ENCODE peak calls at places on chromosomes 4 and X, in seven cellular contexts. A is SK-N-SH, H is mammary epithelial cell, T is IMR-90, G is colonic mucosa, Z is PC-3, L is endothelial cell of umbilical vein. Y is an unnamed sample.

GRCh38 chrX:48648299-48648698 is 35.3 kb upstream of the WAS start:
- DNase-seq in A (peak), H (no peak), T (peak), G (peak), Z (peak), L (peak), Y (peak)

GRCh38 chr4:96164814-96165351 is 325.0 kb downstream of the PDHA2 start:
- DNase-seq in A (no peak), H (peak), T (peak), G (no peak), Z (peak), L (no peak), Y (no peak)

GRCh38 chr4:3821580-3822229 is 55.5 kb downstream of the ADRA2C start:
- DNase-seq in A (no peak), H (no peak), T (no peak), G (no peak), Z (no peak), L (no peak), Y (no peak)

GRCh38 chr4:98568896-98569663 is 89.3 kb downstream of the TSPAN5 start:
- DNase-seq in A (no peak), H (no peak), T (no peak), G (no peak), Z (no peak), L (peak), Y (no peak)

GRCh38 chr4:31045724-31046318 is 325.7 kb downstream of the PCDH7 start:
- DNase-seq in A (no peak), H (peak), T (peak), G (no peak), Z (peak), L (peak), Y (peak)

GRCh38 chrX:19382500-19383145 is 38.9 kb downstream of the PDHA1 start:
- DNase-seq in A (peak), H (peak), T (peak), G (peak), Z (peak), L (peak), Y (peak)

GRCh38 chrX:69298466-69299140 is 133.3 kb upstream of the PJA1 start:
- DNase-seq in A (no peak), H (peak), T (peak), G (no peak), Z (no peak), L (no peak), Y (no peak)

GRCh38 chrX:68072016-68072415 is 361.3 kb downstream of the OPHN1 start:
- DNase-seq in A (no peak), H (peak), T (peak), G (no peak), Z (peak), L (peak), Y (no peak)

GRCh38 chr4:153483432-153484418 is 17.6 kb downstream of the TMEM131L start:
- DNase-seq in A (no peak), H (no peak), T (peak), G (no peak), Z (no peak), L (peak), Y (no peak)

GRCh38 chr4:128548381-128548780 is 260.8 kb upstream of the PGRMC2 start:
- DNase-seq in A (no peak), H (no peak), T (no peak), G (no peak), Z (no peak), L (no peak), Y (no peak)

GRCh38 chr4:110533940-110534339 is 58.0 kb downstream of the ENPEP start:
- DNase-seq in A (no peak), H (peak), T (peak), G (no peak), Z (peak), L (peak), Y (no peak)

GRCh38 chr4:36568575-36568974 is 287.2 kb downstream of the DTHD1 start:
- DNase-seq in A (no peak), H (peak), T (no peak), G (no peak), Z (no peak), L (no peak), Y (no peak)

GRCh38 chr4:88613417-88613875 is 21.2 kb downstream of the HERC3 start:
- DNase-seq in A (no peak), H (no peak), T (no peak), G (no peak), Z (no peak), L (peak), Y (no peak)

GRCh38 chr4:173397604-173398003 is 1.3 kb downstream of the SCRG1 start:
- DNase-seq in A (no peak), H (no peak), T (no peak), G (no peak), Z (no peak), L (no peak), Y (no peak)

GRCh38 chrX:68838571-68838910 is 9.7 kb downstream of the EFNB1 start:
- DNase-seq in A (no peak), H (no peak), T (no peak), G (peak), Z (no peak), L (no peak), Y (no peak)

GRCh38 chrX:131918839-131919238 is 104.3 kb upstream of the STK26 start:
- DNase-seq in A (no peak), H (peak), T (no peak), G (no peak), Z (no peak), L (no peak), Y (no peak)

GRCh38 chr4:69843932-69844331 is 16.0 kb downstream of the SULT1E1 start:
- DNase-seq in A (no peak), H (no peak), T (no peak), G (no peak), Z (no peak), L (no peak), Y (no peak)

GRCh38 chr4:168744021-168744420 is 247.2 kb downstream of the PALLD start:
- DNase-seq in A (no peak), H (no peak), T (peak), G (no peak), Z (peak), L (peak), Y (no peak)

GRCh38 chr4:174764105-174764729 is 64.8 kb downstream of the GLRA3 start:
- DNase-seq in A (peak), H (peak), T (peak), G (no peak), Z (peak), L (peak), Y (no peak)

GRCh38 chr4:5885733-5886132 is 7.2 kb downstream of the CRMP1 start:
- DNase-seq in A (no peak), H (no peak), T (no peak), G (no peak), Z (no peak), L (no peak), Y (no peak)

GRCh38 chr4:120399846-120400245 is 333.2 kb upstream of the MAD2L1 start:
- DNase-seq in A (no peak), H (no peak), T (no peak), G (no peak), Z (no peak), L (no peak), Y (no peak)

GRCh38 chr4:32858971-32859370 is 2138.8 kb downstream of the PCDH7 start:
- DNase-seq in A (no peak), H (peak), T (peak), G (no peak), Z (peak), L (no peak), Y (no peak)

GRCh38 chr4:184688447-184688846 is 38.9 kb downstream of the PRIMPOL start:
- DNase-seq in A (no peak), H (peak), T (peak), G (no peak), Z (peak), L (peak), Y (peak)

GRCh38 chr4:3204021-3204431 is 44.9 kb upstream of the MSANTD1 start:
- DNase-seq in A (no peak), H (no peak), T (peak), G (no peak), Z (no peak), L (no peak), Y (no peak)

GRCh38 chr4:7635435-7635834 is 200.7 kb upstream of the PSAPL1 start:
- DNase-seq in A (no peak), H (no peak), T (no peak), G (no peak), Z (no peak), L (no peak), Y (no peak)

GRCh38 chr4:86595426-86595805 is 1.3 kb downstream of the PTPN13 start:
- DNase-seq in A (peak), H (peak), T (peak), G (no peak), Z (peak), L (peak), Y (no peak)

GRCh38 chr4:38128478-38129451 is 168.6 kb downstream of the PTTG2 start:
- DNase-seq in A (no peak), H (peak), T (peak), G (peak), Z (peak), L (no peak), Y (peak)

GRCh38 chr4:84647307-84647884 is 64.5 kb downstream of the CDS1 start:
- DNase-seq in A (no peak), H (no peak), T (no peak), G (no peak), Z (no peak), L (no peak), Y (peak)

GRCh38 chrX:40644175-40644574 is 3.2 kb downstream of the CXorf38 start:
- DNase-seq in A (no peak), H (no peak), T (peak), G (no peak), Z (no peak), L (peak), Y (no peak)

GRCh38 chrX:65493431-65493830 is 41.2 kb downstream of the LAS1L start:
- DNase-seq in A (no peak), H (no peak), T (no peak), G (no peak), Z (no peak), L (no peak), Y (no peak)

GRCh38 chrX:102745513-102746133 is 25.1 kb downstream of the GPRASP3 start:
- DNase-seq in A (peak), H (no peak), T (no peak), G (no peak), Z (no peak), L (no peak), Y (peak)

GRCh38 chr4:98148856-98149255 is 5.6 kb upstream of the STPG2 start:
- DNase-seq in A (no peak), H (no peak), T (no peak), G (no peak), Z (peak), L (no peak), Y (no peak)

GRCh38 chrX:352582-353314 is 34.0 kb downstream of the PPP2R3B start:
- DNase-seq in A (no peak), H (no peak), T (no peak), G (no peak), Z (no peak), L (no peak), Y (no peak)

GRCh38 chr4:145417348-145418130 is 64.1 kb upstream of the SMAD1 start:
- DNase-seq in A (no peak), H (no peak), T (no peak), G (no peak), Z (no peak), L (no peak), Y (no peak)

GRCh38 chrX:149074429-149074828 is 430.7 kb downstream of the IDS start:
- DNase-seq in A (no peak), H (no peak), T (no peak), G (no peak), Z (no peak), L (no peak), Y (no peak)

GRCh38 chr4:80184053-80184790 is 13.1 kb upstream of the PRDM8 start:
- DNase-seq in A (peak), H (peak), T (peak), G (peak), Z (peak), L (peak), Y (peak)

GRCh38 chrX:10882484-10882883 is 228.6 kb upstream of the HCCS start:
- DNase-seq in A (no peak), H (no peak), T (no peak), G (no peak), Z (no peak), L (no peak), Y (no peak)

DNA sequence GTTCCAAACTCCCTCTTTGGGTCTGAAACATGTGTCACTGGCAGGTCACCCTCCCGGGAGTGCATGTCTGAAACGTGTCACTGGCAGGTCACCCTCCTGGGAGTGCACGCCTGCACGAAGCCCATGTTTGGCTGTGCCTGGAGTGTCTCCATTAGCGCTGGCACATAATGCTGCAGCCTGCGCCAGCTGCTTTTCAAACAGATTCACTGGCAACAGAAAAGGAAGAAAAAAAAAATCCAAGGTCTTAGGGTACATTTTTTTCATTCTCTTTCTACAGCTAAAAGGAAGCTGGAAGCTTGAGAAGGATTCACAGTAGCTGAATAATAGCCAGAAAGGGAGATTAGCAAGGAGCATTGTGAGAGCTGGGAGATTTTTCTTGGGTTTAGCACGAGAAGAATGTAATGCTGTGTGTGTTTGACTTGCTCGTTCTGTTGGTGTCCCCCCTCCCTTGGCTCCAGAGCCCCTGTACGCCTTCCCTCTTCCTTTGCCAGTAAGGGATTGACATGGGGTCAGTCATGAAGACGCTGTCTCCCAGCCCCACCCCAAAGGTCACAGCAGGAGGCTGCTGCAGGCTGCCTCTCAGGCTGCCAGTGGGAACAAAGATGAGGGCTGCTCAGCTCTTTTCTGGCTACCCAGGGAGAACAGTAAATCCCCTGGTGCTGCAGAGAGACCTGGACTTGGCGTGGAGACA is 39.1 kb upstream of the TLR3 start:
- DNase-seq in A (peak), H (no peak), T (peak), G (peak), Z (no peak), L (peak), Y (peak)
- H3K9ac ChIP-seq in A (no peak), H (no peak), T (no peak), G (no peak), Z (no peak), L (peak), Y (no peak)

DNA sequence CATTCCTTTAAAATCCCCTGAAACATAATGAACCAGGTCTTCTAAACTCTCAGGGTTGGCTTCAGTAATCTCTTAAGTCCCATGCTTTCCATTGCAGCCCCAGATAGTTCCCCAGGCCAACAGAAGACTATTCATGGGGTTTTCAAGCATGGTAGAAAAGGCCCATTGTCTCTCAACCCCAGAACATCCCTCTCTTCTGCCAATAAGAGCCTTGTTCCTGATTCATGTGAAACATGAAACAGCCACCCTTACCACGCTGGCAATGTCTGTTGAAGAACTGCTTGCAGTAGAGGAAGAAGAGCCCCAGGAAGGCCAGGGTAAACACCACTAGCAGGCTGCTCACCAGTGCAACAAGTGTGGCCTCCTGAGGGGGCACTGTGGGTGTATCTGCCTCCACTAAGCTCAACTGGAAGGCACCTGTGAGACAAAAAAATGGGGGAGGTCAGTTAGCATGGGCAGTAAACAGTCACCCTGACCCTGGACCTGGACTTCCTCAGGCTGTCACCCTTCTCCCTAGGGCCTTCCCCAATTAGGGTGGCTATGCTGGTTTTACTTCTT is 36.4 kb downstream of the EDA2R start:
- DNase-seq in A (no peak), H (no peak), T (no peak), G (no peak), Z (no peak), L (no peak), Y (peak)
- H3K27ac ChIP-seq in A (no peak), H (no peak), T (no peak), G (no peak), Z (no peak), L (no peak), Y (no peak)

GRCh38 chr4:133147922-133148689 is 988 bp upstream of the PCDH10 start:
- DNase-seq in A (peak), H (no peak), T (peak), G (no peak), Z (peak), L (peak), Y (peak)

GRCh38 chr4:133149364-133149695 is 236 bp downstream of the PCDH10 start:
- DNase-seq in A (no peak), H (no peak), T (no peak), G (no peak), Z (no peak), L (no peak), Y (no peak)

GRCh38 chr4:133149932-133150642 is 993 bp downstream of the PCDH10 start:
- DNase-seq in A (no peak), H (no peak), T (no peak), G (no peak), Z (no peak), L (peak), Y (no peak)

GRCh38 chr4:133147365-133147821 is 1.7 kb upstream of the PCDH10 start:
- DNase-seq in A (no peak), H (no peak), T (no peak), G (no peak), Z (peak), L (peak), Y (peak)

GRCh38 chr4:133148690-133149363 is at the start of gene PCDH10:
- DNase-seq in A (peak), H (peak), T (peak), G (peak), Z (peak), L (peak), Y (peak)
- H3K9ac ChIP-seq in A (no peak), H (no peak), T (no peak), G (no peak), Z (peak), L (peak), Y (peak)

GRCh38 chrX:39336709-39337294 is 535.5 kb downstream of the MID1IP1 start:
- DNase-seq in A (no peak), H (no peak), T (no peak), G (no peak), Z (no peak), L (peak), Y (no peak)

GRCh38 chrX:39338583-39338982 is 537.3 kb downstream of the MID1IP1 start:
- DNase-seq in A (no peak), H (no peak), T (no peak), G (no peak), Z (no peak), L (no peak), Y (no peak)

GRCh38 chrX:39337461-39337860 is 536.2 kb downstream of the MID1IP1 start:
- DNase-seq in A (no peak), H (no peak), T (no peak), G (no peak), Z (no peak), L (no peak), Y (no peak)

GRCh38 chrX:39331062-39331704 is 529.9 kb downstream of the MID1IP1 start:
- DNase-seq in A (no peak), H (no peak), T (no peak), G (no peak), Z (no peak), L (no peak), Y (no peak)

DNA sequence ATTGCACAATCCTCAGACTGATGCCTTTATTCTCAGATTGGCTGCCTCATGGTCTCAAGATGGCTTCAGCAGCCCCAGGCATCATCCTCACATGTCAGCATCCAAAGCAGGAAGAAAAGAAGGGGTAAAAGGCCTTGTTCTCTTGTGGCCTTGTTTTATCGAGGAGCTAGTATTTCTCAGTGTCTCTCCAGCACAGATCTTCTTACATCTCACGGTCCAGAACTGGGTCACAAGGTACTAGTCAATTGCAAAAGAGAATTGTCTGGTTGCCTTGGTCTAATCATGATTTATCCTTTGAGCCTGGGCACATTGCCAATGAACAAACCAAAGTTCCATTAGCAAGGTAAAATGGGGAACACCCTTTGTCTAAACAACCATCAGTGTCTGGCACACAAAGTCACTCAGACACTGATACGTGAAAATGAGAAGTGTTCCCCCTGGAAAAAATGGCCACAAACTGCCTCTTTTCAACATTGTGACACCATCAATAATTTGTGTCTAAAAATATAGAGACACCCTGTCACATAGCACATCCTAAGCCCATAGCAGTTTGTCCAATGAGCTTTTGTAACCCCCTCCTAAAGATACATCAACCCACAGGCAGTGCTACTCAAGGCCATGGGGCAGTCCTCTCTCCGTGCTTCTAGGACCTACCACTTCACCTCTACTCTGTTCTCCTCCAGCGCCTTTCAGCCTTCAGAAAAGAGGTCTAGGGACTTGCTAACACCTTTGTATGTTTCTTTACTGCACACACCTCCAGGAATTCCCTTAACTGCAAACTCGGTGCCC is 534.4 kb downstream of the MID1IP1 start:
- DNase-seq in A (no peak), H (no peak), T (no peak), G (peak), Z (no peak), L (no peak), Y (no peak)
- H3K27ac ChIP-seq in A (no peak), H (no peak), T (no peak), G (no peak), Z (no peak), L (no peak), Y (no peak)

DNA sequence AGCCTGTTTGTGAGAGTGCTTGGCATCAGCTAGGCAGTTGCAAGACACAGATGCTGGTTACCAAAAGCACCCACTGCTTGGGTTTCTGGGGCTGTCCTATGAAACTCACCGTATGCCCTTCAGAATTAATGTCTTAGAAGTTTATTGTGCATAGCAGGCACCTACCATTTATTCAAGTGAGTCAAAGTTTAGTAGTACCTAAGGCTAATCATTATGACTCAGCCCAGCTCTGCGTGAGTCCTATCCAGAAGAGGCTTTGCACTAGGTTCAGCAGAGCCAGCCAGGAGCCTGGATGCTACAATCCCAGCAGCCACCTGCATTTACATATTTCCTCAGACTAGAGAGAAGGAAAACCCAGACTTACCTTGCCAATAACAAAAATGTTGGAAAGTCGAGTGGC is 4.2 kb downstream of the RPS4X start:
- DNase-seq in A (no peak), H (peak), T (peak), G (no peak), Z (peak), L (no peak), Y (no peak)
- H3K9ac ChIP-seq in A (no peak), H (no peak), T (no peak), G (no peak), Z (no peak), L (no peak), Y (no peak)

GRCh38 chrX:9788908-9789307 is 2.7 kb downstream of the SHROOM2 start:
- DNase-seq in A (no peak), H (no peak), T (peak), G (no peak), Z (peak), L (peak), Y (no peak)
- H3K27ac ChIP-seq in A (no peak), H (no peak), T (peak), G (no peak), Z (peak), L (no peak), Y (no peak)

Y was measured in endodermal cell.